ENCODE peak calls at places on chromosomes 1 and 21, in eight cellular contexts. W, G, N, E, X, M, D and B are unnamed samples.

GRCh38 chr1:47449702-47450552 is 12.1 kb downstream of the FOXD2 start:
- DNase-seq in W (no peak), G (no peak), N (no peak), E (no peak), X (no peak), M (peak), D (no peak), B (no peak)

GRCh38 chr1:170530972-170531757 is 801 bp upstream of the GORAB start:
- DNase-seq in W (no peak), G (no peak), N (peak), E (no peak), X (no peak), M (no peak), D (no peak), B (no peak)

GRCh38 chr1:87144546-87144945 is 184.1 kb upstream of the LMO4 start:
- DNase-seq in W (no peak), G (no peak), N (no peak), E (no peak), X (no peak), M (no peak), D (no peak), B (no peak)

GRCh38 chr1:18734461-18735368 is 104.1 kb downstream of the PAX7 start:
- DNase-seq in W (no peak), G (no peak), N (no peak), E (no peak), X (no peak), M (no peak), D (no peak), B (no peak)

GRCh38 chr1:246002725-246003441 is 504.2 kb downstream of the SMYD3 start:
- DNase-seq in W (peak), G (peak), N (peak), E (peak), X (peak), M (peak), D (peak), B (peak)

GRCh38 chr1:100581096-100581705 is 43.3 kb downstream of the GPR88 start:
- DNase-seq in W (no peak), G (no peak), N (no peak), E (no peak), X (no peak), M (no peak), D (no peak), B (no peak)

GRCh38 chr1:32989160-32989894 is 24.7 kb upstream of the RNF19B start:
- DNase-seq in W (peak), G (peak), N (peak), E (peak), X (peak), M (peak), D (no peak), B (peak)

GRCh38 chr1:10789392-10790154 is 6.9 kb downstream of the CASZ1 start:
- DNase-seq in W (no peak), G (no peak), N (no peak), E (no peak), X (no peak), M (no peak), D (no peak), B (no peak)

GRCh38 chr1:154707901-154708514 is 100.0 kb upstream of the ADAR start:
- DNase-seq in W (no peak), G (no peak), N (no peak), E (peak), X (no peak), M (no peak), D (no peak), B (no peak)

GRCh38 chr1:86731416-86731815 is 27.0 kb downstream of the SH3GLB1 start:
- DNase-seq in W (no peak), G (no peak), N (no peak), E (no peak), X (no peak), M (no peak), D (no peak), B (no peak)

GRCh38 chr1:153526132-153526543 is 9.7 kb downstream of the S100A6 start:
- DNase-seq in W (peak), G (no peak), N (no peak), E (no peak), X (no peak), M (no peak), D (no peak), B (no peak)

GRCh38 chr21:37974081-37974480 is 57.8 kb upstream of the KCNJ6 start:
- DNase-seq in W (no peak), G (no peak), N (no peak), E (peak), X (no peak), M (no peak), D (no peak), B (peak)

GRCh38 chr1:234345237-234345636 is 28.0 kb upstream of the COA6 start:
- DNase-seq in W (no peak), G (no peak), N (no peak), E (no peak), X (no peak), M (no peak), D (no peak), B (no peak)

GRCh38 chr1:5917281-5917590 is 75.0 kb downstream of the NPHP4 start:
- DNase-seq in W (no peak), G (no peak), N (no peak), E (no peak), X (no peak), M (no peak), D (no peak), B (no peak)
- H3K4me3 ChIP-seq in W (no peak), G (no peak), N (no peak), E (no peak), X (no peak), M (no peak), D (no peak), B (no peak)

GRCh38 chr1:85578321-85579295 is 2.0 kb upstream of the CCN1 start:
- DNase-seq in W (no peak), G (no peak), N (no peak), E (peak), X (peak), M (no peak), D (no peak), B (peak)

GRCh38 chr1:85581802-85582686 is 1.5 kb downstream of the CCN1 start:
- DNase-seq in W (peak), G (peak), N (no peak), E (peak), X (no peak), M (peak), D (no peak), B (no peak)

GRCh38 chr1:85579619-85580018 is 942 bp upstream of the CCN1 start:
- DNase-seq in W (peak), G (peak), N (no peak), E (peak), X (no peak), M (no peak), D (no peak), B (no peak)

GRCh38 chr1:85581138-85581801 is 709 bp downstream of the CCN1 start:
- DNase-seq in W (peak), G (peak), N (no peak), E (peak), X (no peak), M (peak), D (no peak), B (peak)

DNA sequence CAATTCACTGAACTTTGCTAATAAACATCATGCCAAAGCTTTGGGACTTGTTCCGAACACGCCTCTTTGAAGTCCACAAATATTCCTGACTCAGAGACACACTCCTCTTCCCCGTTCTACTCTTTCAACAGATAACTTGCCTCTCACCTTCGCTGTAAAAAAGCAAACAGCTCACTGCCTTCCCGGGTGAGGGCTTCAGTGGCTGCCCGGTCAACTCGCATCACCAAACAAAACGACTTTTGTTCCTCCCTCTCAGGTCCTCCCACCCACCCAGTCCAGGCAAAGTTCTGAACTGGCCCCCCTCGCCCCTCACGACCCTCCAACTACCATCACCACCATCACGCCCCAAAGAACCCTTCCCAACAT is 532 bp upstream of the CCN1 start:
- DNase-seq in W (peak), G (no peak), N (no peak), E (peak), X (no peak), M (no peak), D (no peak), B (peak)
- H3K4me3 ChIP-seq in W (peak), G (peak), N (no peak), E (peak), X (peak), M (peak), D (no peak), B (peak)

GRCh38 chr1:185144233-185144632 is 12.5 kb downstream of the TRMT1L start:
- DNase-seq in W (no peak), G (no peak), N (no peak), E (peak), X (no peak), M (no peak), D (no peak), B (no peak)
- H3K4me3 ChIP-seq in W (no peak), G (no peak), N (no peak), E (no peak), X (no peak), M (no peak), D (no peak), B (no peak)

GRCh38 chr1:27380766-27381733 is 2.1 kb downstream of the CD164L2 start:
- DNase-seq in W (no peak), G (no peak), N (no peak), E (no peak), X (no peak), M (no peak), D (no peak), B (no peak)

GRCh38 chr1:27377760-27378495 is 3.3 kb upstream of the FCN3 start:
- DNase-seq in W (no peak), G (no peak), N (no peak), E (no peak), X (no peak), M (peak), D (no peak), B (no peak)

GRCh38 chr1:27380223-27380622 is 2.9 kb downstream of the CD164L2 start:
- DNase-seq in W (no peak), G (no peak), N (no peak), E (no peak), X (no peak), M (no peak), D (no peak), B (no peak)

GRCh38 chr1:27381976-27382762 is 964 bp downstream of the CD164L2 start:
- DNase-seq in W (no peak), G (no peak), N (no peak), E (no peak), X (no peak), M (no peak), D (no peak), B (no peak)

GRCh38 chr1:27379564-27380132 is 3.5 kb downstream of the CD164L2 start:
- DNase-seq in W (no peak), G (no peak), N (no peak), E (no peak), X (no peak), M (no peak), D (no peak), B (no peak)
- H3K4me3 ChIP-seq in W (no peak), G (no peak), N (no peak), E (no peak), X (no peak), M (no peak), D (no peak), B (no peak)

DNA sequence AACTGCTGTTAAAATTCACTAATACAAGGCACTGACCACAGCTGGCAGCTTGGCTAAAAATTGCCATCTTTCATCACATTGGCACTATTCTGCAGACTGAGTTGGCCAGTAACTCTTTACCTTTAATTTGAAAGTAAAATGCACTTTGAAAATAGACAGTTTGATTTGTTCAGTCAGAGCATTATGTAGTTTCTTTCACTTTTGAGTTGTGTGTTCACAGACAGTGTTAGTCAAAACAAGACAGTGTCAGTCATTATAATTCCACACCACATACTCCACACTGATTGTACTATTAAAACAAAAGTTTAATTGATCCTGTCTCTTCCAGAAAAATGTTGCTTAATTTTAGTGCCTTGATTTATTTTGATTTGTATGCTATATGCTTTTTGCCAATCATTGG is 160.7 kb downstream of the SDCCAG8 start:
- DNase-seq in W (no peak), G (no peak), N (no peak), E (no peak), X (no peak), M (no peak), D (peak), B (no peak)
- H3K4me3 ChIP-seq in W (no peak), G (no peak), N (peak), E (no peak), X (no peak), M (no peak), D (no peak), B (no peak)

GRCh38 chr1:12594966-12595838 is 22.8 kb downstream of the DHRS3 start:
- DNase-seq in W (peak), G (peak), N (no peak), E (peak), X (no peak), M (no peak), D (no peak), B (no peak)
- H3K4me3 ChIP-seq in W (peak), G (peak), N (peak), E (no peak), X (peak), M (no peak), D (no peak), B (peak)

DNA sequence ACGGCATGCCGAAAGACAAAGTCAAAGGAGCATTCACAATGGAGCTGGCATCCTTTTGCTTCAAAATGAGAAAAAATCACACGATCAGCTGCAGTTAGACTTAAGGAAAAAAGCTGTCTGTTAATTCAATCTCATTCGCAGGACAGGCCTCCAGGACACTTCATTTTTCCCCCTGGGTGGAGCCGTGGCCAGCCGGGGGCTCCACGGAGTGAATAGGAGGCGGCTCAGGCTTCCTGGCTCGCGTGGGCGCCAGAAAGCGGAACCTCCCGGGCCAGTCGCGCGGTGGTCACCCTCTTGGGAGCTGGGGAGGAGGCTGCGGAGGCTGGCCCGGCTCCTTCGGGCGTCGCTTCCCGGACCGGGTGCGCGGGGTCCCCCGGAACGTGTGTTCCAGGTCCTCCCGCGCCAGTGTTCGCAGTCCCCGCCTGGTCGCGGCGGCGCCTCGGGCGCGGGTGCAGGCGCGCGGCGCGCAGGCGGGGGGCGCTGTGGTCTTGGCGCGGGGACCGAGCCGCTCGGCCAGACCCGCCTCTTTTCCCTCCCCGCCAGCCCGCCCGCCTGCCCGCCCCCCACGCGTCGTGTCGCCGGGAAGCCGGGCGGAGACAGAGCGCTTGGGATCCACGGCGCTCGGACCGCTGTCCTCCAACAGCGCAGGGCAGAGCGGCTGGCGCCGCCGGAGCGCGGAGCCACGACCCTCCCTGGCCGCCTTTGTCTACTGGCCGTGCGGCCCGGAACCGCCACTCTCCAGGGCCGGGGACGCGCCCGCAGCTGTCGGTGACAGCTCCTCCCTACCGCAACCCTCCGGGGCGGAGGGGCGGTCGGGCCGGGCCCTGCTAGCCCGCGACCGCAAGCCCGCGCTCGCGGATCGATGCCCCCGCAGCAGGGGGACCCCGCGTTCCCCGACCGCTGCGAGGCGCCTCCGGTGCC is at the start of gene RHOU:
- DNase-seq in W (peak), G (no peak), N (peak), E (peak), X (no peak), M (no peak), D (no peak), B (no peak)
- H3K4me3 ChIP-seq in W (peak), G (no peak), N (peak), E (peak), X (peak), M (no peak), D (no peak), B (peak)

DNA sequence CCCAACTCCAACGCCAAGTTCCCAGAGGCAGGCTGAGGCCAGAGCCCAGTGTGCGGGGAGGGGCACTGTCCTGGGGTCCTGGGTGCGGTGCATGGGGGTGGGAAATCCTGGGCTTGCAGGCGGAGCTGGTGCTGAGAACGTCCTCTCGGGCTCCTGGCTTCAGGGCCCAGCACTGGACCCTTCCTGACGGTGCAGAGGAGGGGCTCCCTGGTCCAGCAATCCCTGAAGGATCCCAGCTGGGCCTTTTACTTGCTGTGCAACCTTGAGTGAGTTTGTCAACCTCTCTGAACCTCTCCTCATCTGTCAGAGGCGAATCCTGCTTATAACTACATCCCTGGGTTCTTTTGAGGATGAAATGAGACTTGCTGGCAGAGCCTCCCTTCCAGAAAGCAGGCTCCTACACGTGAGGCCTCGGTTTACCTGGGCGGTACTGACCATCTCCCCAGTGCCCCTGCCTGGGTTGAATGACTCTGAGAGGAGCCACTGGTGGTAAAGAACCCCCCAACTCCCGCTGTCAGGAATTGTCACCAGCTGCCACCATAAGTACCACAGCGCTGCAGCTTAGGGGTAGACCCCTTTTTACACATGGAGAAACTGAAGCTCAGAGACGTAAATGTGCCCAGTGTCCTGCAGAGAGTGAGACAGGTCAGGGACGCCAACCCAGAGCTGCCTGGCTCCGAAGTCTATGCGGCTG is 77.3 kb downstream of the DHRS3 start:
- DNase-seq in W (peak), G (no peak), N (no peak), E (no peak), X (no peak), M (no peak), D (no peak), B (no peak)
- H3K4me3 ChIP-seq in W (no peak), G (no peak), N (no peak), E (no peak), X (no peak), M (no peak), D (no peak), B (no peak)